ENCODE peak calls at places on chromosomes 7 and 10, in seven cellular contexts. One of them, this sample, is unnamed.
A peak's percentile ranks its signal among the peaks of the same experiment; 100 is the strongest.

GRCh38 chr7:23394828-23395227 is 75.5 kb downstream of the IGF2BP3 start:
- DNase-seq in small intestine: no peak
- DNase-seq in iPS DF 6.9: no peak
- DNase-seq in CD8-positive, alpha-beta T cell: no peak
- DNase-seq in CD8-positive, alpha-beta memory T cell: no peak
- DNase-seq in BJ: no peak
- DNase-seq in body of pancreas: peak; percentile 11
- DNase-seq in this sample: no peak

GRCh38 chr10:86330778-86331763 is 35.5 kb downstream of the GRID1 start:
- DNase-seq in small intestine: no peak
- DNase-seq in iPS DF 6.9: no peak
- DNase-seq in CD8-positive, alpha-beta T cell: no peak
- DNase-seq in CD8-positive, alpha-beta memory T cell: no peak
- DNase-seq in BJ: no peak
- DNase-seq in body of pancreas: no peak
- DNase-seq in this sample: no peak

GRCh38 chr7:1901431-1902210 is 231.5 kb downstream of the ELFN1 start:
- DNase-seq in small intestine: no peak
- DNase-seq in iPS DF 6.9: no peak
- DNase-seq in CD8-positive, alpha-beta T cell: no peak
- DNase-seq in CD8-positive, alpha-beta memory T cell: no peak
- DNase-seq in BJ: no peak
- DNase-seq in body of pancreas: no peak
- DNase-seq in this sample: no peak

GRCh38 chr10:95297402-95297801 is 6.6 kb upstream of the PDLIM1 start:
- DNase-seq in small intestine: no peak
- DNase-seq in iPS DF 6.9: no peak
- DNase-seq in CD8-positive, alpha-beta T cell: no peak
- DNase-seq in CD8-positive, alpha-beta memory T cell: no peak
- DNase-seq in BJ: no peak
- DNase-seq in body of pancreas: no peak
- DNase-seq in this sample: no peak

GRCh38 chr7:46559194-46559576 is 638.1 kb upstream of the IGFBP3 start:
- DNase-seq in small intestine: no peak
- DNase-seq in iPS DF 6.9: no peak
- DNase-seq in CD8-positive, alpha-beta T cell: no peak
- DNase-seq in CD8-positive, alpha-beta memory T cell: no peak
- DNase-seq in BJ: peak; percentile 56
- DNase-seq in body of pancreas: no peak
- DNase-seq in this sample: no peak

GRCh38 chr7:496528-497295 is 22.9 kb downstream of the PDGFA start:
- DNase-seq in small intestine: no peak
- DNase-seq in iPS DF 6.9: no peak
- DNase-seq in CD8-positive, alpha-beta T cell: no peak
- DNase-seq in CD8-positive, alpha-beta memory T cell: no peak
- DNase-seq in BJ: no peak
- DNase-seq in body of pancreas: peak; percentile 67
- DNase-seq in this sample: no peak

GRCh38 chr10:36700123-36700522 is 425.3 kb upstream of the ANKRD30A start:
- DNase-seq in small intestine: no peak
- DNase-seq in iPS DF 6.9: no peak
- DNase-seq in CD8-positive, alpha-beta T cell: no peak
- DNase-seq in CD8-positive, alpha-beta memory T cell: no peak
- DNase-seq in BJ: no peak
- DNase-seq in body of pancreas: no peak
- DNase-seq in this sample: no peak

GRCh38 chr7:77684030-77684429 is 12.2 kb upstream of the RSBN1L start:
- DNase-seq in small intestine: no peak
- DNase-seq in iPS DF 6.9: no peak
- DNase-seq in CD8-positive, alpha-beta T cell: no peak
- DNase-seq in CD8-positive, alpha-beta memory T cell: no peak
- DNase-seq in BJ: no peak
- DNase-seq in body of pancreas: peak; percentile 56
- DNase-seq in this sample: no peak

GRCh38 chr7:27154369-27154768 is 2.0 kb upstream of the HOXA3 start:
- DNase-seq in small intestine: no peak
- DNase-seq in iPS DF 6.9: no peak
- DNase-seq in CD8-positive, alpha-beta T cell: no peak
- DNase-seq in CD8-positive, alpha-beta memory T cell: no peak
- DNase-seq in BJ: no peak
- DNase-seq in body of pancreas: peak; percentile 1
- DNase-seq in this sample: no peak

GRCh38 chr7:20288036-20288435 is 42.7 kb upstream of the ITGB8 start:
- DNase-seq in small intestine: no peak
- DNase-seq in iPS DF 6.9: no peak
- DNase-seq in CD8-positive, alpha-beta T cell: no peak
- DNase-seq in CD8-positive, alpha-beta memory T cell: no peak
- DNase-seq in BJ: no peak
- DNase-seq in body of pancreas: no peak
- DNase-seq in this sample: no peak

GRCh38 chr10:43306899-43307298 is 40.0 kb upstream of the RASGEF1A start:
- DNase-seq in small intestine: no peak
- DNase-seq in iPS DF 6.9: no peak
- DNase-seq in CD8-positive, alpha-beta T cell: no peak
- DNase-seq in CD8-positive, alpha-beta memory T cell: no peak
- DNase-seq in BJ: no peak
- DNase-seq in body of pancreas: no peak
- DNase-seq in this sample: no peak

GRCh38 chr7:138750926-138751464 is 46.8 kb upstream of the TMEM213 start:
- DNase-seq in small intestine: no peak
- DNase-seq in iPS DF 6.9: no peak
- DNase-seq in CD8-positive, alpha-beta T cell: no peak
- DNase-seq in CD8-positive, alpha-beta memory T cell: no peak
- DNase-seq in BJ: no peak
- DNase-seq in body of pancreas: no peak
- DNase-seq in this sample: no peak

GRCh38 chr7:46256870-46257528 is 335.9 kb upstream of the IGFBP3 start:
- DNase-seq in small intestine: no peak
- DNase-seq in iPS DF 6.9: no peak
- DNase-seq in CD8-positive, alpha-beta T cell: no peak
- DNase-seq in CD8-positive, alpha-beta memory T cell: no peak
- DNase-seq in BJ: no peak
- DNase-seq in body of pancreas: no peak
- DNase-seq in this sample: no peak

GRCh38 chr10:91378061-91378460 is 32.1 kb upstream of the HECTD2 start:
- DNase-seq in small intestine: peak; percentile 31
- DNase-seq in iPS DF 6.9: no peak
- DNase-seq in CD8-positive, alpha-beta T cell: no peak
- DNase-seq in CD8-positive, alpha-beta memory T cell: no peak
- DNase-seq in BJ: no peak
- DNase-seq in body of pancreas: no peak
- DNase-seq in this sample: peak; percentile 8

GRCh38 chr7:132492841-132493445 is 83.3 kb downstream of the PLXNA4 start:
- DNase-seq in small intestine: no peak
- DNase-seq in iPS DF 6.9: no peak
- DNase-seq in CD8-positive, alpha-beta T cell: no peak
- DNase-seq in CD8-positive, alpha-beta memory T cell: no peak
- DNase-seq in BJ: no peak
- DNase-seq in body of pancreas: no peak
- DNase-seq in this sample: no peak

GRCh38 chr10:114879093-114879492 is 57.5 kb downstream of the FHIP2A start:
- DNase-seq in small intestine: no peak
- DNase-seq in iPS DF 6.9: no peak
- DNase-seq in CD8-positive, alpha-beta T cell: no peak
- DNase-seq in CD8-positive, alpha-beta memory T cell: no peak
- DNase-seq in BJ: no peak
- DNase-seq in body of pancreas: no peak
- DNase-seq in this sample: no peak

DNA sequence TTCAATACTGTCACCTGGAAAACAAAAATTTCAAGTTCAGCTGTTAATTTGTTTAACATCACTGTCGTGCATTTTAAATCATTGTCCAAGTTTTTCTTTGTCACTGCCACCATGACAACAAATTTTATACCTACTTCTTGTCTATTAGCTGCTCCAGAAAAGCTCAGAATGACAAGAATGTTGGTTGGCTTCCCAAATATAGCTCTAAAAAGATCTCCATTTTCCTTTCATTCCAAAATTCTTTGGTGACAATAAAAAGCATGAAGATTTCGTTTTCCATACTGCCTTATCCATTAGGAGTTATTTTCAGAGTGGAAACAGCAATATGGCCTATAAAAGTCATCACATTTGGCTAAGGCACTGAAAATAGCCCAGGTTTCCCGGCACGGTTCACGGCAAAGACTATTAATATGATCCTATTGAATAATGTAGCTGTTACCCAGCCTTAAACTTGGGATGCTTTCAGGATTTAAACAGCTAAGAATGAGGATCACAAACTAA is 2.8 kb downstream of the CTTNBP2 start:
- DNase-seq in small intestine: no peak
- DNase-seq in iPS DF 6.9: no peak
- DNase-seq in CD8-positive, alpha-beta T cell: no peak
- DNase-seq in CD8-positive, alpha-beta memory T cell: no peak
- DNase-seq in BJ: no peak
- DNase-seq in body of pancreas: no peak
- DNase-seq in this sample: no peak
- H3K4me3 ChIP-seq in small intestine: no peak overlapping the region
- H3K4me3 ChIP-seq in iPS DF 6.9: no peak overlapping the region
- H3K4me3 ChIP-seq in CD8-positive, alpha-beta T cell: no peak overlapping the region
- H3K4me3 ChIP-seq in CD8-positive, alpha-beta memory T cell: no peak overlapping the region
- H3K4me3 ChIP-seq in BJ: no peak overlapping the region
- H3K4me3 ChIP-seq in body of pancreas: no peak overlapping the region
- H3K4me3 ChIP-seq in this sample: no peak overlapping the region

GRCh38 chr7:30926323-30926722 is 14.7 kb downstream of the AQP1 start:
- DNase-seq in small intestine: no peak
- DNase-seq in iPS DF 6.9: no peak
- DNase-seq in CD8-positive, alpha-beta T cell: no peak
- DNase-seq in CD8-positive, alpha-beta memory T cell: no peak
- DNase-seq in BJ: no peak
- DNase-seq in body of pancreas: peak; percentile 2
- DNase-seq in this sample: no peak

GRCh38 chr7:30924624-30925023 is 13.0 kb downstream of the AQP1 start:
- DNase-seq in small intestine: no peak
- DNase-seq in iPS DF 6.9: no peak
- DNase-seq in CD8-positive, alpha-beta T cell: no peak
- DNase-seq in CD8-positive, alpha-beta memory T cell: no peak
- DNase-seq in BJ: no peak
- DNase-seq in body of pancreas: no peak
- DNase-seq in this sample: no peak

GRCh38 chr7:30925117-30925516 is 13.5 kb downstream of the AQP1 start:
- DNase-seq in small intestine: no peak
- DNase-seq in iPS DF 6.9: no peak
- DNase-seq in CD8-positive, alpha-beta T cell: no peak
- DNase-seq in CD8-positive, alpha-beta memory T cell: no peak
- DNase-seq in BJ: no peak
- DNase-seq in body of pancreas: no peak
- DNase-seq in this sample: no peak

GRCh38 chr7:30927040-30927439 is 15.4 kb downstream of the AQP1 start:
- DNase-seq in small intestine: no peak
- DNase-seq in iPS DF 6.9: no peak
- DNase-seq in CD8-positive, alpha-beta T cell: no peak
- DNase-seq in CD8-positive, alpha-beta memory T cell: no peak
- DNase-seq in BJ: no peak
- DNase-seq in body of pancreas: peak; percentile 1
- DNase-seq in this sample: no peak

GRCh38 chr7:30925913-30926312 is 14.3 kb downstream of the AQP1 start:
- DNase-seq in small intestine: no peak
- DNase-seq in iPS DF 6.9: no peak
- DNase-seq in CD8-positive, alpha-beta T cell: no peak
- DNase-seq in CD8-positive, alpha-beta memory T cell: no peak
- DNase-seq in BJ: no peak
- DNase-seq in body of pancreas: peak; percentile 1
- DNase-seq in this sample: no peak
- H3K36me3 ChIP-seq in small intestine: no peaks in the 10 kb centered on the region
- H3K36me3 ChIP-seq in iPS DF 6.9: no peaks in the 10 kb centered on the region
- H3K36me3 ChIP-seq in CD8-positive, alpha-beta T cell: no peaks in the 10 kb centered on the region
- H3K36me3 ChIP-seq in CD8-positive, alpha-beta memory T cell: no peaks in the 10 kb centered on the region
- H3K36me3 ChIP-seq in BJ: no peaks in the 10 kb centered on the region
- H3K36me3 ChIP-seq in body of pancreas: peaks cover 24% of the 10 kb centered on the region
- H3K36me3 ChIP-seq in this sample: no peaks in the 10 kb centered on the region

DNA sequence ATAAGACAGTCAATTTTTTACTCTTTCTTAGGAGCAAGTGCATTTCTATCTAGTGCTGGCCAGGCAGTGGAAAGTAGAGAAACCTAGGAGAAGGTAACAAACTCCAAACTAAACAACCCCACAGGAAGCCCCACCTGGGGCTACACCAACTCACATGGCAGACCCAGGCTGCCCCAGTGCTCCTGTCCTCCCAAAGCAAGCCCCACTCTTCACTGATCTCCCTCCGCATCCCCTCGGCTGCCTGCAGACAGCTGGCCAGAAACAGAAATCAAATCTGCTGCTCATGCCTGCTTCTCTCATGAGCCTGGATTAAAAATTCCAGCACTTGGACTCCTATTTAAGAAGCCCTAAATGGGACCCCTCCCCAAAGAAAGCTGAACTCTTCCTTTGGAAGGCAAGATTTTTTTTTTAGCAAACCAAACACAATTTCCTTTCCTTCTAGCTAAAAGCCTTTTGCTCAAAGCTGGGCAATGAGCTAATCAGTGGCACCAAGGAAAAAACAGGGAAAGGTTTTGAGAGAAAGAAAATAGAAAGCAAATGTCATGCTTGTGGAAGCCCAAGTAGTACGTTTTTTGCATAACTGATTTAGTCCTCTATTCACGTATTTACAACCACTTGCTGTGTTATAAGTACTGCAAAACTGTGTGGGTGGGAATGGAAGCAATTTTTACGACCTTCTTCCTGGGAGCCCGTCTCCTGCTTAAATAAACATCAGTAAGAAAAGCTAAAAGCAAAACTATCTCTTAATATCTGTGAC is 10.7 kb downstream of the PDE1C start:
- DNase-seq in small intestine: no peak
- DNase-seq in iPS DF 6.9: no peak
- DNase-seq in CD8-positive, alpha-beta T cell: no peak
- DNase-seq in CD8-positive, alpha-beta memory T cell: no peak
- DNase-seq in BJ: peak; percentile 76
- DNase-seq in body of pancreas: no peak
- DNase-seq in this sample: no peak
- H3K4me3 ChIP-seq in small intestine: no peak overlapping the region
- H3K4me3 ChIP-seq in iPS DF 6.9: no peak overlapping the region
- H3K4me3 ChIP-seq in CD8-positive, alpha-beta T cell: no peak overlapping the region
- H3K4me3 ChIP-seq in CD8-positive, alpha-beta memory T cell: no peak overlapping the region
- H3K4me3 ChIP-seq in BJ: peak overlapping the region; percentile 19
- H3K4me3 ChIP-seq in body of pancreas: no peak overlapping the region
- H3K4me3 ChIP-seq in this sample: no peak overlapping the region

GRCh38 chr10:80188713-80189112 is 16.6 kb downstream of the ANXA11 start:
- DNase-seq in small intestine: no peak
- DNase-seq in iPS DF 6.9: no peak
- DNase-seq in CD8-positive, alpha-beta T cell: no peak
- DNase-seq in CD8-positive, alpha-beta memory T cell: no peak
- DNase-seq in BJ: no peak
- DNase-seq in body of pancreas: no peak
- DNase-seq in this sample: no peak

GRCh38 chr10:80195046-80195574 is 10.2 kb downstream of the ANXA11 start:
- DNase-seq in small intestine: no peak
- DNase-seq in iPS DF 6.9: no peak
- DNase-seq in CD8-positive, alpha-beta T cell: no peak
- DNase-seq in CD8-positive, alpha-beta memory T cell: no peak
- DNase-seq in BJ: no peak
- DNase-seq in body of pancreas: peak; percentile 51
- DNase-seq in this sample: no peak

GRCh38 chr10:80194373-80195045 is 10.8 kb downstream of the ANXA11 start:
- DNase-seq in small intestine: no peak
- DNase-seq in iPS DF 6.9: no peak
- DNase-seq in CD8-positive, alpha-beta T cell: no peak
- DNase-seq in CD8-positive, alpha-beta memory T cell: no peak
- DNase-seq in BJ: no peak
- DNase-seq in body of pancreas: no peak
- DNase-seq in this sample: no peak

GRCh38 chr10:80191589-80192270 is 13.6 kb downstream of the ANXA11 start:
- DNase-seq in small intestine: peak; percentile 98
- DNase-seq in iPS DF 6.9: no peak
- DNase-seq in CD8-positive, alpha-beta T cell: no peak
- DNase-seq in CD8-positive, alpha-beta memory T cell: peak; percentile 21
- DNase-seq in BJ: no peak
- DNase-seq in body of pancreas: peak; percentile 93
- DNase-seq in this sample: no peak

GRCh38 chr10:80192553-80192952 is 12.8 kb downstream of the ANXA11 start:
- DNase-seq in small intestine: no peak
- DNase-seq in iPS DF 6.9: no peak
- DNase-seq in CD8-positive, alpha-beta T cell: no peak
- DNase-seq in CD8-positive, alpha-beta memory T cell: no peak
- DNase-seq in BJ: no peak
- DNase-seq in body of pancreas: no peak
- DNase-seq in this sample: no peak
- H3K36me3 ChIP-seq in small intestine: no peaks in the 10 kb centered on the region
- H3K36me3 ChIP-seq in iPS DF 6.9: no peaks in the 10 kb centered on the region
- H3K36me3 ChIP-seq in CD8-positive, alpha-beta T cell: no peaks in the 10 kb centered on the region
- H3K36me3 ChIP-seq in CD8-positive, alpha-beta memory T cell: peaks cover 10% of the 10 kb centered on the region
- H3K36me3 ChIP-seq in BJ: peaks cover 15% of the 10 kb centered on the region
- H3K36me3 ChIP-seq in body of pancreas: no peaks in the 10 kb centered on the region
- H3K36me3 ChIP-seq in this sample: peaks cover 4% of the 10 kb centered on the region